ENCODE peak calls at places on chromosomes 6 and 20, in six cellular contexts. M is astrocyte of the spinal cord, Q is lower lobe of right lung, X is prostate gland, P is body of pancreas, C is kidney. H is an unnamed sample.

GRCh38 chr20:18224968-18225568 is 63.3 kb upstream of the ZNF133 start:
- DNase-seq in C (peak), M (peak), P (peak), X (peak), Q (no peak), H (no peak)

GRCh38 chr6:66508433-66508832 is 801.4 kb upstream of the EYS start:
- DNase-seq in M (peak), X (no peak), P (no peak), Q (no peak), C (no peak), H (no peak)

GRCh38 chr6:166058064-166058739 is 109.4 kb downstream of the TBXT start:
- DNase-seq in C (no peak), X (no peak), Q (no peak), M (peak), P (peak), H (no peak)

GRCh38 chr6:41286544-41287346 is at the start of gene TREM1:
- DNase-seq in M (peak), Q (peak), X (no peak), C (no peak), P (peak), H (no peak)

GRCh38 chr20:57278457-57278856 is 12.0 kb upstream of the BMP7 start:
- DNase-seq in M (no peak), X (no peak), P (no peak), Q (no peak), C (no peak), H (no peak)

GRCh38 chr6:148864941-148865340 is 118.1 kb downstream of the UST start:
- DNase-seq in X (no peak), M (no peak), Q (no peak), P (no peak), C (no peak), H (no peak)

GRCh38 chr6:92840246-92840930 is 579.0 kb downstream of the EPHA7 start:
- DNase-seq in P (no peak), C (no peak), Q (no peak), X (no peak), M (no peak), H (no peak)

GRCh38 chr6:118712955-118713354 is 61.6 kb upstream of the CEP85L start:
- DNase-seq in Q (no peak), X (no peak), C (no peak), M (peak), P (no peak), H (no peak)

GRCh38 chr20:54891907-54892306 is 416.5 kb downstream of the DOK5 start:
- DNase-seq in P (no peak), M (no peak), Q (no peak), X (no peak), C (no peak), H (no peak)

GRCh38 chr20:63707558-63708300 is at the start of the genes ARFRP1 and ZGPAT:
- DNase-seq in M (peak), X (peak), P (peak), Q (peak), C (peak), H (no peak)

GRCh38 chr6:147311218-147311617 is 107.0 kb downstream of the STXBP5 start:
- DNase-seq in Q (no peak), X (no peak), M (peak), P (no peak), C (no peak), H (no peak)

GRCh38 chr6:52536424-52536916 is 40.4 kb downstream of the TRAM2 start:
- DNase-seq in P (no peak), M (no peak), X (no peak), C (no peak), Q (no peak), H (peak)

GRCh38 chr6:72624557-72625160 is 2.8 kb downstream of the KCNQ5 start:
- DNase-seq in C (no peak), M (peak), Q (no peak), X (no peak), P (no peak), H (no peak)

GRCh38 chr20:11849976-11850670 is 67.6 kb upstream of the BTBD3 start:
- DNase-seq in X (no peak), Q (no peak), P (peak), M (peak), C (no peak), H (no peak)

GRCh38 chr6:322205-322930 is 30.1 kb downstream of the DUSP22 start:
- DNase-seq in P (no peak), X (no peak), Q (no peak), C (peak), M (no peak), H (no peak)

GRCh38 chr20:58077282-58077681 is 151.2 kb downstream of the ANKRD60 start:
- DNase-seq in X (no peak), Q (no peak), P (no peak), M (no peak), C (no peak), H (no peak)

GRCh38 chr6:87210979-87211378 is 55.6 kb downstream of the ZNF292 start:
- DNase-seq in P (no peak), C (no peak), X (no peak), Q (no peak), M (no peak), H (peak)

GRCh38 chr6:156956286-156956685 is 179.1 kb downstream of the ARID1B start:
- DNase-seq in P (no peak), C (no peak), X (no peak), M (no peak), Q (no peak), H (no peak)

GRCh38 chr6:75081920-75082319 is 123.9 kb downstream of the COL12A1 start:
- DNase-seq in M (peak), X (no peak), C (no peak), Q (no peak), P (no peak), H (no peak)

GRCh38 chr20:43530321-43531090 is 23.0 kb downstream of the L3MBTL1 start:
- DNase-seq in P (no peak), M (no peak), X (no peak), C (no peak), Q (no peak), H (no peak)

GRCh38 chr6:138651491-138651890 is 122.1 kb upstream of the CCDC28A start:
- DNase-seq in X (no peak), P (no peak), M (no peak), C (no peak), Q (no peak), H (no peak)

GRCh38 chr6:15444081-15444731 is 198.3 kb downstream of the JARID2 start:
- DNase-seq in M (no peak), P (no peak), C (no peak), X (no peak), Q (no peak), H (no peak)

GRCh38 chr6:5082487-5083306 is 2.4 kb upstream of the PPP1R3G start:
- DNase-seq in Q (no peak), P (no peak), M (peak), X (no peak), C (peak), H (no peak)

GRCh38 chr6:151652338-151652737 is 155.1 kb upstream of the ESR1 start:
- DNase-seq in C (peak), M (no peak), X (no peak), Q (no peak), P (no peak), H (no peak)

GRCh38 chr6:84522135-84522535 is 242.3 kb downstream of the TBX18 start:
- DNase-seq in P (no peak), C (peak), X (no peak), M (peak), Q (no peak), H (no peak)

GRCh38 chr6:42279144-42279781 is 61.6 kb upstream of the MRPS10 start:
- DNase-seq in Q (no peak), M (peak), P (no peak), C (no peak), X (no peak), H (no peak)

GRCh38 chr20:36181934-36182603 is 27.5 kb downstream of the EPB41L1 start:
- DNase-seq in P (no peak), M (peak), X (no peak), C (peak), Q (no peak), H (no peak)

GRCh38 chr20:11270566-11270965 is 596.8 kb upstream of the JAG1 start:
- DNase-seq in X (no peak), C (no peak), M (no peak), Q (no peak), P (no peak), H (no peak)

GRCh38 chr6:6806793-6807518 is 218.4 kb downstream of the LY86 start:
- DNase-seq in M (no peak), Q (peak), X (no peak), P (no peak), C (no peak), H (no peak)

GRCh38 chr20:57388953-57389694 is 2.1 kb upstream of the RBM38 start:
- DNase-seq in P (peak), X (peak), C (peak), Q (peak), M (peak), H (no peak)

GRCh38 chr6:37155394-37156312 is 14.3 kb upstream of the PIM1 start:
- DNase-seq in Q (no peak), X (no peak), C (no peak), P (peak), M (no peak), H (peak)

GRCh38 chr6:45608252-45608911 is 230.6 kb upstream of the SUPT3H start:
- DNase-seq in C (no peak), M (peak), X (no peak), Q (no peak), P (no peak), H (no peak)

GRCh38 chr6:128516514-128516898 is 3.9 kb downstream of the PTPRK start:
- DNase-seq in X (no peak), Q (no peak), C (no peak), M (peak), P (no peak), H (no peak)

GRCh38 chr6:49506569-49507111 is 6.9 kb downstream of the GLYATL3 start:
- DNase-seq in C (no peak), Q (no peak), P (peak), M (no peak), X (no peak), H (no peak)

DNA sequence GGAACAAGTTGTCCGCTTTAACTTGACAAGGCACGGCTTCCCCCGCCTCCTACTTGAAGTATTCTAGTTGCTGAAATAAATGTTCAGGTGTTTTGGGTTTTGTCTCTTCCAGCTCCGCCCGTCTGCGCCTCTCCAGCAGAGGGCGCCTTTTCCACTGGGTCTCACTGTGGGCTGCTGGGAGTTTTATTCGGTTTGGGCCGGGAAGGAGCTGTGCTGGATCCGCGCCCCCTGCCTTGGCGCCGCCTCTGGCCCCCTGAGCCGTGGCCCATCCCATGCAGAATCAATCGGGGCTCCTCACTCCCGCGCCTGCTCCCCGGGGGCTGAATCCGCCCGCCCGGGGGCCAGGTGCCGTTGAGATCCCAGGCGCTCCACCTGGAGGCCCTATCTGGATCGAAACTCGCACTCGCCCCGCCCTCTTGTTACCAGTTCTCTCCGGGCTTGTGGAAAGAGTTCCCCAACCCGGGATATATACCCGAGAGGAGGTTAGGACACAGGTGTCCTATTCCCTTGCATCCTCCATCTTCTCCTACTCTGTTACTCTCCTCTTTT is 51.0 kb upstream of the TCF21 start:
- DNase-seq in P (peak), X (peak), Q (peak), C (peak), M (peak), H (no peak)
- TF ChIP-seq CTCF in P (peak), X (peak), Q (peak), C (peak), M (peak), H (peak)

GRCh38 chr20:53582574-53583351 is 10.9 kb downstream of the ZNF217 start:
- DNase-seq in Q (no peak), M (peak), X (no peak), C (no peak), P (no peak), H (no peak)

GRCh38 chr20:53581444-53582311 is 12.0 kb downstream of the ZNF217 start:
- DNase-seq in P (no peak), X (no peak), Q (peak), M (no peak), C (no peak), H (peak)

DNA sequence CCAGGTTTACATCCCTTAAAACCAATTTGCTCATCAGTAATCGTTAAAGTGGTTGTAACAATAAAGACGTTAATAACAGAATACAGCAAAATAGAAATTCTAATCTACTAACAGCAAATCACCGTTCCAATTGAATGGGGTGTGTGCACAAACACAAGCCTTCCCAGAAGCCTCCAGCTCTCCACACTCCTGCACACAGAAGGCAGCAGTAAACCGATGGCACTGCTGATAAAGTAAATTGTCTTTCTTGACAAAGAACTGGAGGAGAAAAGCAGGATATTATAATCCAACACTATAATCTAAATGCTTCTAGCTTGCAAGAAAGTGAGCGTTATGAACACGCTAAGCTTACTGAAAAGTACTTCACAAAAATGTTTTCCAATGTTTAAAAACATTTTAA is 7.0 kb downstream of the ZNF217 start:
- DNase-seq in X (no peak), Q (no peak), M (no peak), P (no peak), C (no peak), H (no peak)
- H3K4me3 ChIP-seq in X (no peak), Q (peak), M (no peak), P (no peak), C (no peak), H (peak)

GRCh38 chr20:48722737-48723191 is 105.0 kb downstream of the PREX1 start:
- DNase-seq in Q (no peak), P (peak), M (peak), C (no peak), X (peak), H (no peak)

GRCh38 chr20:48724891-48725588 is 102.8 kb downstream of the PREX1 start:
- DNase-seq in M (no peak), X (no peak), P (no peak), Q (no peak), C (peak), H (no peak)

GRCh38 chr20:48725589-48725991 is 102.2 kb downstream of the PREX1 start:
- DNase-seq in Q (no peak), M (no peak), X (no peak), C (no peak), P (no peak), H (no peak)

GRCh38 chr20:48722002-48722731 is 105.6 kb downstream of the PREX1 start:
- DNase-seq in P (no peak), Q (no peak), C (no peak), M (peak), X (no peak), H (peak)

DNA sequence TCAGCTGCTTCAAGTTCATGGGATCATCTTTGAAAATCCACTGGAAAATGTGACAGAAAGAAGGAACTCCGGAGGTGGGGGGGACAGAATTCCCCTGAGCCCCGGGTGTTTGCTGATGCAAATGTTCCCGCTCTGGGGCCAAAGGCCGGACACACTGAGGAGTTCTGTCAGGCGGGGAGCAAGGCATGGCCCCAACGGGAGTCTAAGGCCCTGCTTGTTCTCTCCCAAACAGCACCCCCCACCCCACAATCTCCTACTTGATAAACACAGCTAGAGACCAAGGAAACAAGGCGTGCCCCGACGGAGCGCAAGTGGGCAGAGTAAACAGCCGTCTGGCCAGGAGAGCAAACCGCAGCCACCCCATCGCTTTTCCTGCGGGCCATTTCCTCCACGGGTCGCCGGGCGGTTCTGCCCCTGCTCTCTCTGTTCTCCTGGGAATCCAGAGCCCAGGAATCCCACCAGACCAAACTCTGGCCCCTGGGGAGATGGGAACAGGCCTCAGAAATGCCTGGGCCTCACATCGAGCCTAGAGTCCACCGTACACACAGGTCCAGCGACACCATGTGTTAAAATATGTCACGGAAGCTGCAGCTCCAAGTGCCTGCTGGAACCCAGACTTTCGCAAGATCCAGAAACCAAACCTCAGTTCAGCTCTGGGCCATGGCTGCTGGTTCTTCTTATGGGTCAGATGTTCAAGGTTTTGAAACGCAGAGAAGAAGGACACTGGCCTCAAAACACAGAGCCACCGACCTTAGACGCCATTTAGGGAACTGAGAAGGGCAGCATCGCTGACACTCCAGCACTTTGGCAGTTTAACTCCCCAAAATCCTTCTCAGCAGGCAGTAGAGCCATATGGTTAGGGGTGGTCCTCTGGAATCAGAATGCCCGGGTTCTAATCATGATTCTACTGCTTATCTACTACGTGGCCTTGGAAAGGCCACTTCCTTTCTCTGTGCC is 104.2 kb downstream of the PREX1 start:
- DNase-seq in Q (peak), C (peak), P (peak), X (no peak), M (peak), H (no peak)
- TF ChIP-seq CTCF in Q (peak), C (no peak), P (no peak), X (no peak), M (no peak), H (peak)

GRCh38 chr20:41248371-41249024 is 69.0 kb downstream of the ZHX3 start:
- DNase-seq in C (no peak), Q (no peak), P (no peak), X (peak), M (peak), H (no peak)
- H3K4me3 ChIP-seq in C (no peak), Q (no peak), P (no peak), X (no peak), M (no peak), H (no peak)

GRCh38 chr6:90611543-90611864 is 24.6 kb upstream of the MAP3K7 start:
- DNase-seq in X (no peak), M (no peak), Q (no peak), C (no peak), P (no peak), H (no peak)
- TF ChIP-seq CTCF in X (no peak), M (no peak), Q (no peak), C (no peak), P (no peak), H (no peak)

DNA sequence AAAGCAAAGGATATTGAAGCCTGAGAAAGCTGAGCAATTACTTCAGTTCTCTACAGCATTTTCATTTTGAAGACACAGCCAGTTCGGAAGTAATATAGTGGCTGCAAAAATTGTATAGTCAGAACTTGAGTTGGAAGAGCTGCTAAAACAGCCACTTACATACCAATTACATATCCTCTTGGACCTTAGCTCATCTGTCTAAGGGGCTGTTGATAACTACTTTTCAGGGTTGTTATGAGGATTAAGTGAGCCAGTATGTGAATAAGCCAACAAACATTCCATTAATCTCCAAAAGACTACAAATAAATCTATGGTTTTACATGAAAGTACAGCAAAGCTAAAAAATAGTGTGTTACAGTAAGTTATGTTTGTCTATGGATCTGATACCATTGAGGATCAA is 59.7 kb downstream of the TMEM200A start:
- DNase-seq in Q (no peak), X (no peak), C (no peak), M (no peak), P (no peak), H (no peak)
- H3K4me3 ChIP-seq in Q (no peak), X (no peak), C (no peak), M (no peak), P (no peak), H (no peak)

DNA sequence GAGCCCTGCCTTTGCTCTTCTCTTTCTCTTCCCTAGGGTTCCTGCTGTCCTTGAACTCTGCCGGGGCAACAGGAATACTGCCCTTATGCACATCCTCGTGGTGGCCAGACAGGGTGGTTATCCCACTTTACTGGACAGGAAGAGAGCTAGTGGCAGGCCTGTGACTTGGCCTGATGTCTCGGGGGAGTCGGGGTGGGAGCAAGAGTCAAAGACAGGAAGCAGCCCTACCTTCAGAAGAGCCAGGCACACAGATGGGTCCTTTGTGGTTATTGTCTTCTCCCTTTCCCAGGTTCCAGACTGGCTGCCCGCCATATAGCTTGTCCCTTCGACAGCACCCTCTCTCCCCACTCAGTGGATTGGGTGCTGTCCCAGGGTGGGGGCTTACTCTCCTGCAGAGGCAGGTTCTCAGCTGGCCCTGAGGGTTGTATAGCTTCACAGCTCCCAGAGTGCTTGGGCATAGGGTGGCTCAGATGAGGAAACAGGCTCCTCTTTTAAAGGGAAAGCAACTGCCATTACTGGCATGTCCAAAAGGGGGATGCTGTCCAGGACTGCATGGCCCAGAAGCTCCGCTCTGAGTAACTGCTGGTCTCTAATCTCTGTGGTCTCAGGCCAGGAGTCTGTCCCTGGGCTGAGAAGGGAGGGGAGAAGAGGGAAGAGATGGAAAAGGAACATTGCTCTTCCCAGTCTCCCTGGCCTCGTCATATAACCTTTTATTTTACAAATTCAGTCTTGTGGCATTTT is 17.3 kb downstream of the PLCG1 start:
- DNase-seq in P (no peak), C (no peak), Q (no peak), X (no peak), M (no peak), H (no peak)
- TF ChIP-seq CTCF in P (no peak), C (no peak), Q (no peak), X (no peak), M (no peak), H (no peak)